ENCODE peak calls at places on chromosomes 2 and 18, in five cellular contexts. B, E, C, Y and A are unnamed samples.

GRCh38 chr2:18910843-18911242 is 321.5 kb upstream of the NT5C1B start:
- DNase-seq in B (no peak), E (no peak), C (no peak), Y (peak), A (peak)

GRCh38 chr2:31947871-31948270 is 62.9 kb downstream of the MEMO1 start:
- DNase-seq in B (no peak), E (no peak), C (no peak), Y (no peak), A (no peak)

GRCh38 chr18:22342625-22343024 is 75.1 kb downstream of the CTAGE1 start:
- DNase-seq in B (no peak), E (peak), C (no peak), Y (peak), A (peak)

GRCh38 chr18:32530947-32531651 is 60.4 kb upstream of the GAREM1 start:
- DNase-seq in B (no peak), E (peak), C (no peak), Y (peak), A (peak)

GRCh38 chr2:101509498-101510274 is 34.8 kb upstream of the RFX8 start:
- DNase-seq in B (no peak), E (no peak), C (no peak), Y (peak), A (peak)

GRCh38 chr18:23487738-23488625 is 15.3 kb upstream of the RMC1 start:
- DNase-seq in B (no peak), E (no peak), C (no peak), Y (no peak), A (no peak)

GRCh38 chr2:63488118-63488713 is 100.1 kb downstream of the WDPCP start:
- DNase-seq in B (no peak), E (peak), C (no peak), Y (peak), A (peak)

GRCh38 chr2:144995482-144995881 is 475.6 kb upstream of the ZEB2 start:
- DNase-seq in B (no peak), E (no peak), C (no peak), Y (peak), A (peak)

GRCh38 chr2:207332473-207333212 is 166.9 kb upstream of the KLF7 start:
- DNase-seq in B (no peak), E (no peak), C (no peak), Y (no peak), A (no peak)

GRCh38 chr18:45248240-45248903 is 366.9 kb upstream of the SLC14A2 start:
- DNase-seq in B (no peak), E (no peak), C (peak), Y (peak), A (peak)

GRCh38 chr2:235577404-235578330 is 83.8 kb downstream of the AGAP1 start:
- DNase-seq in B (no peak), E (no peak), C (peak), Y (peak), A (peak)

GRCh38 chr2:2890246-2890645 is 487.4 kb downstream of the EIPR1 start:
- DNase-seq in B (no peak), E (no peak), C (no peak), Y (no peak), A (no peak)

GRCh38 chr2:28568533-28568932 is 72.7 kb downstream of the PLB1 start:
- DNase-seq in B (no peak), E (no peak), C (no peak), Y (no peak), A (peak)

GRCh38 chr2:159089543-159089942 is 121.1 kb downstream of the TANC1 start:
- DNase-seq in B (no peak), E (no peak), C (peak), Y (no peak), A (no peak)

GRCh38 chr18:22432672-22433137 is 15.0 kb upstream of the CTAGE1 start:
- DNase-seq in B (peak), E (peak), C (peak), Y (peak), A (peak)

GRCh38 chr2:196205891-196206408 is 34.6 kb upstream of the STK17B start:
- DNase-seq in B (no peak), E (no peak), C (no peak), Y (peak), A (peak)

GRCh38 chr18:22446325-22446724 is 28.6 kb upstream of the CTAGE1 start:
- DNase-seq in B (no peak), E (no peak), C (no peak), Y (no peak), A (no peak)

GRCh38 chr18:63819780-63820179 is 44.6 kb downstream of the SERPINB7 start:
- DNase-seq in B (no peak), E (no peak), C (no peak), Y (peak), A (no peak)

GRCh38 chr18:63820694-63821093 is 45.5 kb downstream of the SERPINB7 start:
- DNase-seq in B (no peak), E (no peak), C (no peak), Y (no peak), A (no peak)

GRCh38 chr18:63828120-63828519 is 52.9 kb downstream of the SERPINB7 start:
- DNase-seq in B (no peak), E (no peak), C (no peak), Y (no peak), A (no peak)

GRCh38 chr18:63824220-63824525 is 49.0 kb downstream of the SERPINB7 start:
- DNase-seq in B (no peak), E (no peak), C (no peak), Y (no peak), A (no peak)

GRCh38 chr18:63823516-63824219 is 48.5 kb downstream of the SERPINB7 start:
- DNase-seq in B (no peak), E (peak), C (no peak), Y (no peak), A (peak)
- TF ChIP-seq CTCF in B (peak), E (no peak), C (peak), Y (peak), A (peak)

GRCh38 chr18:59902180-59902992 is 2.6 kb downstream of the PMAIP1 start:
- DNase-seq in B (no peak), E (no peak), C (no peak), Y (peak), A (peak)
- H3K4me3 ChIP-seq in B (no peak), E (no peak), C (no peak), Y (no peak), A (peak)

GRCh38 chr2:151616760-151617339 is 117.4 kb downstream of the NEB start:
- DNase-seq in B (no peak), E (no peak), C (no peak), Y (no peak), A (no peak)
- TF ChIP-seq CTCF in B (no peak), E (no peak), C (no peak), Y (no peak), A (peak)

GRCh38 chr2:240818543-240819403 is 1.2 kb downstream of the KIF1A start:
- DNase-seq in B (peak), E (no peak), C (no peak), Y (no peak), A (no peak)

GRCh38 chr2:240820014-240820606 is at the start of gene KIF1A:
- DNase-seq in B (peak), E (no peak), C (no peak), Y (no peak), A (no peak)

GRCh38 chr2:240818293-240818542 is 1.8 kb downstream of the KIF1A start:
- DNase-seq in B (no peak), E (no peak), C (no peak), Y (no peak), A (no peak)

GRCh38 chr2:240820607-240821428 is 799 bp upstream of the KIF1A start:
- DNase-seq in B (peak), E (no peak), C (no peak), Y (no peak), A (no peak)

GRCh38 chr2:240819404-240820013 is 510 bp downstream of the KIF1A start:
- DNase-seq in B (peak), E (no peak), C (no peak), Y (no peak), A (no peak)
- H3K4me3 ChIP-seq in B (peak), E (no peak), C (peak), Y (no peak), A (no peak)

GRCh38 chr18:26656944-26657536 is 108.7 kb upstream of the KCTD1 start:
- DNase-seq in B (peak), E (peak), C (peak), Y (peak), A (peak)
- TF ChIP-seq CTCF in B (peak), E (no peak), C (peak), Y (peak), A (no peak)

DNA sequence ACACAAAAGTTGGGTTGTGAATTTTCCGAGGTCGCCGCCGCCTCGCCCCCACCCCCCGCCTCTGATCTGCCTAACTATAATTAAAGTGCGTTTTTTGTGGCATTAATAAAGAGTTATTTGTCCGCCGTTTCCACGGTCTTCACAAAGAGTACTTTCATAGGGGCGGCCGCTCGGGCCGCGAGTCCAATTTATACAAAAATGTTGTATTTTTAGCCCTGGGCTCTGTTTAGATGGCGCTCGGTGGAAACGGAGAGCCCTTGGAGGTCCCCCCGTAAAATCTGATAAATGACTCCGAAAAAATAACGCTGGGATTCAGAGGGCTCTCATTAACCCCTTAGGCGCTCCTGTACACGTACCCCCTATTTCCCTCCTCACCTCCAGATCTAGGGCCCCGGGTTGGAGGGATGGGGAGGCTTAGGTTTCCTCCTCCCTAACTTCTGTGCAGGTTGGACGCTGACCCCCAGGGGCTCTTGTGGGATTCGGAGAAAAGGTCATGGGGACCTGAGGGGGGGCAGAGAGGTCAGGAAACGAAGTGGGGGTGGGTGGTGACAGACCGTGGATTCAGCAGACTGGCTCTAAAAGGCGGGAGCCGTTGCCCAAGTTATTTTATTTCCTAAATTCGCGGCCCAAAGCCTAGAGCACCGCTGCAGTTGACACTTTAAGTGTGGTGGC is 1.9 kb downstream of the CYP26B1 start:
- DNase-seq in B (no peak), E (no peak), C (peak), Y (no peak), A (no peak)
- H3K4me3 ChIP-seq in B (no peak), E (no peak), C (peak), Y (peak), A (no peak)

GRCh38 chr2:50645346-50645745 is 386.6 kb downstream of the NRXN1 start:
- DNase-seq in B (no peak), E (no peak), C (no peak), Y (no peak), A (no peak)
- TF ChIP-seq CTCF in B (no peak), E (no peak), C (no peak), Y (no peak), A (no peak)

GRCh38 chr18:79567481-79568147 is 112.0 kb upstream of the CTDP1 start:
- DNase-seq in B (no peak), E (no peak), C (peak), Y (peak), A (peak)
- H3K4me3 ChIP-seq in B (no peak), E (no peak), C (no peak), Y (no peak), A (no peak)

DNA sequence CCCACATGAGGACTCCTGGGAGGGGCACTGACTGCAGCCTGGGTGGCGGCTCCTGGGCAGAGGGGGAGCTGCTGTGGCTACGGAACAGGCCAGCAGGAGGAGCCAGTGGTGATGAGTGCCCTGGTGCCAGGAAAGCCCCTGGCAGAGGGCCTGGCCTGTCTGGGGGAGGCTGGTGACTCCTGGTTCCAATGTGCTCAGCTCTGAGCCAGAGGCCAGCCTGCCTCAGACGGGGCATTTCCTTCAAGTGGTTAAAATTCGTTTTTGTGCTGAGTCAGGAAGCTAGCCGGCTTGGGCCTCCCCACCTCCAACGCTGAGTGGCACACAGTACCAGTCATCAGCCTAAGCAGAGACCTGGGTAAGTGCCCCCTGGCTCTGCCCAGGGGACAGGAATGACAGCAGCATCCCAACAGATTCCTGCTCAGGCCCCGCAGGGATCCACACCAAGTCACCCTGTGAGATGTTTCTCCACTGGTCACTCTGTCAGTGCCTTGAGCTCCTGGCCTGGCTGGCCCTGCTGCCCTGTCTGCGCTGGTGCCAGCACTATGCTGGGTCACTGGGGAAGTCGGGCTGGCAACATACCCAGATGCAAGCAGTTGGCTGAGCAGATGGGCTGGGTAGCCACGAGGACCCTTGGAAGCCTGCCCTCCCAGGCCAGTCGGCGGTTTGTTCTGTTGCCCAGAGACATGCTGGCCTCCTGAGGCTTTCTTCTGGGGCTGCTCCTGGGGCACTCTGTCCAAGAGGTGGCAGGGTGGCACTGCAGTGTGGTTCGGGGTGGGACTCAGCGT is 7.1 kb upstream of the KLF11 start:
- DNase-seq in B (peak), E (peak), C (peak), Y (peak), A (peak)
- TF ChIP-seq CTCF in B (peak), E (no peak), C (peak), Y (peak), A (peak)

GRCh38 chr2:226403360-226403759 is 396.3 kb downstream of the IRS1 start:
- DNase-seq in B (no peak), E (no peak), C (no peak), Y (peak), A (no peak)

GRCh38 chr2:226399006-226399405 is 400.6 kb downstream of the IRS1 start:
- DNase-seq in B (no peak), E (no peak), C (no peak), Y (peak), A (no peak)

GRCh38 chr2:226396541-226396940 is 403.1 kb downstream of the IRS1 start:
- DNase-seq in B (no peak), E (no peak), C (no peak), Y (peak), A (no peak)

DNA sequence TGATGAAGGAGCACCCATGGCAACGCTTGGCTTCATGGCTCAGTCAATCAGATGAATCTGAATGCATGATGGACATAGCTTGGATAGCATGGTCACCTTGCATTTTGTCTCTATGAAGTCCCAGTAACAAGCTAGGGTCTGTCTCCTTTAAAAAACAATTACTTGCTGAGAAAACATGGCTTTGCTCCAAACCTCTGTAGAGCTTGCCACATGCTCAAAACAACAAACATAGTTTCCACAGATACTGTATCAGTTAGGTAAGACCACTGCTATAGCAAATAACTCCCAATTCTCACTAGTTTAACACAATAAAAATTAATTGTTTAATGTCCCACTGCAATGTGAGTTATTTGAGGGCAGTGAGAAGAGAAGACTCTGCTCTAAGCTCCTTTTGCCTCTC is 401.0 kb downstream of the IRS1 start:
- DNase-seq in B (no peak), E (no peak), C (no peak), Y (peak), A (peak)
- H3K4me3 ChIP-seq in B (no peak), E (no peak), C (no peak), Y (no peak), A (no peak)